ENCODE peak calls at places on chromosomes 16 and 17, in six cellular contexts. One of them, this sample, is unnamed.

GRCh38 chr16:31696968-31697743 is 169.5 kb downstream of the AHSP start:
- DNase-seq in amniotic stem cell: no peak
- DNase-seq in AG08395: peak
- DNase-seq in A549: no peak
- DNase-seq in aorta: no peak
- DNase-seq in T47D: peak
- DNase-seq in this sample: peak

GRCh38 chr17:5630434-5630833 is 46.1 kb upstream of the NLRP1 start:
- DNase-seq in amniotic stem cell: peak
- DNase-seq in T47D: no peak
- DNase-seq in AG08395: peak
- DNase-seq in A549: no peak
- DNase-seq in aorta: no peak
- DNase-seq in this sample: no peak

GRCh38 chr17:68498479-68499326 is 13.5 kb upstream of the PRKAR1A start:
- DNase-seq in A549: no peak
- DNase-seq in amniotic stem cell: no peak
- DNase-seq in T47D: no peak
- DNase-seq in AG08395: no peak
- DNase-seq in aorta: no peak
- DNase-seq in this sample: no peak

GRCh38 chr17:30091771-30092170 is 24.8 kb upstream of the NSRP1 start:
- DNase-seq in aorta: no peak
- DNase-seq in amniotic stem cell: peak
- DNase-seq in A549: no peak
- DNase-seq in AG08395: peak
- DNase-seq in T47D: no peak
- DNase-seq in this sample: no peak

GRCh38 chr17:7235693-7236665 is 1.7 kb upstream of the DVL2 start:
- DNase-seq in A549: no peak
- DNase-seq in aorta: peak
- DNase-seq in AG08395: no peak
- DNase-seq in amniotic stem cell: no peak
- DNase-seq in T47D: no peak
- DNase-seq in this sample: no peak

GRCh38 chr17:36931697-36932382 is 5.4 kb upstream of the LHX1 start:
- DNase-seq in AG08395: no peak
- DNase-seq in T47D: peak
- DNase-seq in A549: no peak
- DNase-seq in amniotic stem cell: no peak
- DNase-seq in aorta: no peak
- DNase-seq in this sample: no peak

GRCh38 chr17:83193336-83194188 is 114.2 kb downstream of the METRNL start:
- DNase-seq in aorta: peak
- DNase-seq in T47D: peak
- DNase-seq in AG08395: no peak
- DNase-seq in A549: no peak
- DNase-seq in amniotic stem cell: no peak
- DNase-seq in this sample: no peak

GRCh38 chr16:27935076-27935475 is 128.4 kb downstream of the GSG1L start:
- DNase-seq in amniotic stem cell: no peak
- DNase-seq in A549: no peak
- DNase-seq in aorta: no peak
- DNase-seq in AG08395: no peak
- DNase-seq in T47D: no peak
- DNase-seq in this sample: no peak

GRCh38 chr17:82113941-82114340 is 15.9 kb upstream of the FASN start:
- DNase-seq in amniotic stem cell: no peak
- DNase-seq in A549: no peak
- DNase-seq in T47D: no peak
- DNase-seq in AG08395: no peak
- DNase-seq in aorta: no peak
- DNase-seq in this sample: no peak

GRCh38 chr17:66835476-66835875 is 559 bp downstream of the CACNG5 start:
- DNase-seq in AG08395: no peak
- DNase-seq in T47D: no peak
- DNase-seq in A549: no peak
- DNase-seq in amniotic stem cell: no peak
- DNase-seq in aorta: no peak
- DNase-seq in this sample: no peak

GRCh38 chr17:81346908-81347349 is 48.3 kb upstream of the BAHCC1 start:
- DNase-seq in amniotic stem cell: no peak
- DNase-seq in T47D: no peak
- DNase-seq in aorta: no peak
- DNase-seq in AG08395: no peak
- DNase-seq in A549: no peak
- DNase-seq in this sample: no peak